ENCODE peak calls at places on chromosomes 16 and 17, in seven cellular contexts. One of them, this sample, is unnamed.

GRCh38 chr16:70688266-70688742 is 2.5 kb upstream of the MTSS2 start:
- DNase-seq in MCF 10A: peak
- DNase-seq in breast epithelium: peak
- DNase-seq in progenitor cell of endocrine pancreas: no peak
- DNase-seq in heart right ventricle: no peak
- DNase-seq in B cell: no peak
- DNase-seq in fibroblast of villous mesenchyme: peak
- DNase-seq in this sample: no peak

GRCh38 chr17:8119575-8120519 is 1.5 kb upstream of the ALOXE3 start:
- DNase-seq in MCF 10A: peak
- DNase-seq in breast epithelium: peak
- DNase-seq in progenitor cell of endocrine pancreas: peak
- DNase-seq in heart right ventricle: peak
- DNase-seq in B cell: peak
- DNase-seq in fibroblast of villous mesenchyme: peak
- DNase-seq in this sample: peak

GRCh38 chr17:19015428-19015827 is 10.9 kb upstream of the FAM83G start:
- DNase-seq in MCF 10A: no peak
- DNase-seq in breast epithelium: no peak
- DNase-seq in progenitor cell of endocrine pancreas: no peak
- DNase-seq in heart right ventricle: no peak
- DNase-seq in B cell: no peak
- DNase-seq in fibroblast of villous mesenchyme: no peak
- DNase-seq in this sample: no peak

GRCh38 chr16:87086575-87086974 is 230.6 kb downstream of the C16orf95 start:
- DNase-seq in MCF 10A: no peak
- DNase-seq in breast epithelium: no peak
- DNase-seq in progenitor cell of endocrine pancreas: no peak
- DNase-seq in heart right ventricle: no peak
- DNase-seq in B cell: no peak
- DNase-seq in fibroblast of villous mesenchyme: no peak
- DNase-seq in this sample: no peak

GRCh38 chr16:87035053-87035452 is 282.1 kb downstream of the C16orf95 start:
- DNase-seq in MCF 10A: no peak
- DNase-seq in breast epithelium: no peak
- DNase-seq in progenitor cell of endocrine pancreas: no peak
- DNase-seq in heart right ventricle: no peak
- DNase-seq in B cell: no peak
- DNase-seq in fibroblast of villous mesenchyme: no peak
- DNase-seq in this sample: no peak

GRCh38 chr17:56637254-56637653 is 43.8 kb downstream of the NOG start:
- DNase-seq in MCF 10A: no peak
- DNase-seq in breast epithelium: no peak
- DNase-seq in progenitor cell of endocrine pancreas: no peak
- DNase-seq in heart right ventricle: no peak
- DNase-seq in B cell: no peak
- DNase-seq in fibroblast of villous mesenchyme: no peak
- DNase-seq in this sample: no peak

GRCh38 chr17:73289549-73290254 is 22.1 kb downstream of the CDC42EP4 start:
- DNase-seq in MCF 10A: no peak
- DNase-seq in breast epithelium: no peak
- DNase-seq in progenitor cell of endocrine pancreas: no peak
- DNase-seq in heart right ventricle: no peak
- DNase-seq in B cell: no peak
- DNase-seq in fibroblast of villous mesenchyme: peak
- DNase-seq in this sample: no peak

GRCh38 chr17:31052187-31052889 is 42.4 kb upstream of the NF1 start:
- DNase-seq in MCF 10A: peak
- DNase-seq in breast epithelium: peak
- DNase-seq in progenitor cell of endocrine pancreas: no peak
- DNase-seq in heart right ventricle: peak
- DNase-seq in B cell: no peak
- DNase-seq in fibroblast of villous mesenchyme: peak
- DNase-seq in this sample: peak

GRCh38 chr16:81655474-81656162 is 123.5 kb upstream of the PLCG2 start:
- DNase-seq in MCF 10A: no peak
- DNase-seq in breast epithelium: no peak
- DNase-seq in progenitor cell of endocrine pancreas: no peak
- DNase-seq in heart right ventricle: no peak
- DNase-seq in B cell: no peak
- DNase-seq in fibroblast of villous mesenchyme: no peak
- DNase-seq in this sample: no peak

GRCh38 chr16:1413684-1414531 is 596 bp downstream of the UNKL start:
- DNase-seq in MCF 10A: peak
- DNase-seq in breast epithelium: no peak
- DNase-seq in progenitor cell of endocrine pancreas: peak
- DNase-seq in heart right ventricle: no peak
- DNase-seq in B cell: peak
- DNase-seq in fibroblast of villous mesenchyme: peak
- DNase-seq in this sample: peak

GRCh38 chr17:53630115-53630514 is 192.6 kb upstream of the KIF2B start:
- DNase-seq in MCF 10A: no peak
- DNase-seq in breast epithelium: no peak
- DNase-seq in progenitor cell of endocrine pancreas: no peak
- DNase-seq in heart right ventricle: no peak
- DNase-seq in B cell: no peak
- DNase-seq in fibroblast of villous mesenchyme: no peak
- DNase-seq in this sample: no peak

GRCh38 chr17:9465216-9465921 is 110.3 kb downstream of the STX8 start:
- DNase-seq in MCF 10A: peak
- DNase-seq in breast epithelium: no peak
- DNase-seq in progenitor cell of endocrine pancreas: no peak
- DNase-seq in heart right ventricle: no peak
- DNase-seq in B cell: no peak
- DNase-seq in fibroblast of villous mesenchyme: peak
- DNase-seq in this sample: no peak

GRCh38 chr16:2175454-2175853 is 19.9 kb downstream of the TRAF7 start:
- DNase-seq in MCF 10A: no peak
- DNase-seq in breast epithelium: no peak
- DNase-seq in progenitor cell of endocrine pancreas: no peak
- DNase-seq in heart right ventricle: no peak
- DNase-seq in B cell: no peak
- DNase-seq in fibroblast of villous mesenchyme: no peak
- DNase-seq in this sample: no peak

GRCh38 chr17:57421393-57421717 is 165.0 kb downstream of the MSI2 start:
- DNase-seq in MCF 10A: no peak
- DNase-seq in breast epithelium: no peak
- DNase-seq in progenitor cell of endocrine pancreas: no peak
- DNase-seq in heart right ventricle: no peak
- DNase-seq in B cell: no peak
- DNase-seq in fibroblast of villous mesenchyme: no peak
- DNase-seq in this sample: no peak

GRCh38 chr16:61812251-61812650 is 224.0 kb downstream of the CDH8 start:
- DNase-seq in MCF 10A: no peak
- DNase-seq in breast epithelium: no peak
- DNase-seq in progenitor cell of endocrine pancreas: no peak
- DNase-seq in heart right ventricle: no peak
- DNase-seq in B cell: no peak
- DNase-seq in fibroblast of villous mesenchyme: no peak
- DNase-seq in this sample: no peak

GRCh38 chr17:15039366-15039765 is 225.8 kb downstream of the PMP22 start:
- DNase-seq in MCF 10A: peak
- DNase-seq in breast epithelium: no peak
- DNase-seq in progenitor cell of endocrine pancreas: no peak
- DNase-seq in heart right ventricle: no peak
- DNase-seq in B cell: no peak
- DNase-seq in fibroblast of villous mesenchyme: no peak
- DNase-seq in this sample: no peak

GRCh38 chr16:48082516-48082915 is 73.3 kb downstream of the ABCC12 start:
- DNase-seq in MCF 10A: no peak
- DNase-seq in breast epithelium: no peak
- DNase-seq in progenitor cell of endocrine pancreas: no peak
- DNase-seq in heart right ventricle: peak
- DNase-seq in B cell: no peak
- DNase-seq in fibroblast of villous mesenchyme: no peak
- DNase-seq in this sample: no peak

GRCh38 chr16:89407282-89407924 is 83.0 kb downstream of the ANKRD11 start:
- DNase-seq in MCF 10A: no peak
- DNase-seq in breast epithelium: no peak
- DNase-seq in progenitor cell of endocrine pancreas: no peak
- DNase-seq in heart right ventricle: no peak
- DNase-seq in B cell: no peak
- DNase-seq in fibroblast of villous mesenchyme: no peak
- DNase-seq in this sample: no peak

GRCh38 chr17:52105601-52106000 is 52.9 kb downstream of the CA10 start:
- DNase-seq in MCF 10A: no peak
- DNase-seq in breast epithelium: no peak
- DNase-seq in progenitor cell of endocrine pancreas: no peak
- DNase-seq in heart right ventricle: no peak
- DNase-seq in B cell: no peak
- DNase-seq in fibroblast of villous mesenchyme: no peak
- DNase-seq in this sample: no peak

GRCh38 chr17:74851612-74852236 is 8.0 kb downstream of the GRIN2C start:
- DNase-seq in MCF 10A: no peak
- DNase-seq in breast epithelium: no peak
- DNase-seq in progenitor cell of endocrine pancreas: no peak
- DNase-seq in heart right ventricle: no peak
- DNase-seq in B cell: no peak
- DNase-seq in fibroblast of villous mesenchyme: no peak
- DNase-seq in this sample: no peak

GRCh38 chr17:50195196-50195865 is 6.1 kb downstream of the COL1A1 start:
- DNase-seq in MCF 10A: no peak
- DNase-seq in breast epithelium: no peak
- DNase-seq in progenitor cell of endocrine pancreas: no peak
- DNase-seq in heart right ventricle: no peak
- DNase-seq in B cell: no peak
- DNase-seq in fibroblast of villous mesenchyme: no peak
- DNase-seq in this sample: no peak

GRCh38 chr17:80384078-80384960 is 30.6 kb upstream of the ENDOV start:
- DNase-seq in MCF 10A: no peak
- DNase-seq in breast epithelium: no peak
- DNase-seq in progenitor cell of endocrine pancreas: no peak
- DNase-seq in heart right ventricle: no peak
- DNase-seq in B cell: no peak
- DNase-seq in fibroblast of villous mesenchyme: no peak
- DNase-seq in this sample: no peak

GRCh38 chr16:51310159-51310558 is 159.1 kb upstream of the SALL1 start:
- DNase-seq in MCF 10A: no peak
- DNase-seq in breast epithelium: no peak
- DNase-seq in progenitor cell of endocrine pancreas: no peak
- DNase-seq in heart right ventricle: no peak
- DNase-seq in B cell: no peak
- DNase-seq in fibroblast of villous mesenchyme: no peak
- DNase-seq in this sample: no peak

GRCh38 chr16:13148294-13148693 is 246.9 kb downstream of the SHISA9 start:
- DNase-seq in MCF 10A: no peak
- DNase-seq in breast epithelium: no peak
- DNase-seq in progenitor cell of endocrine pancreas: no peak
- DNase-seq in heart right ventricle: no peak
- DNase-seq in B cell: no peak
- DNase-seq in fibroblast of villous mesenchyme: no peak
- DNase-seq in this sample: no peak

GRCh38 chr16:68592466-68593337 is 52.4 kb upstream of the CDH3 start:
- DNase-seq in MCF 10A: peak
- DNase-seq in breast epithelium: no peak
- DNase-seq in progenitor cell of endocrine pancreas: no peak
- DNase-seq in heart right ventricle: no peak
- DNase-seq in B cell: peak
- DNase-seq in fibroblast of villous mesenchyme: peak
- DNase-seq in this sample: no peak

GRCh38 chr16:83205896-83206295 is 579.1 kb downstream of the CDH13 start:
- DNase-seq in MCF 10A: peak
- DNase-seq in breast epithelium: no peak
- DNase-seq in progenitor cell of endocrine pancreas: no peak
- DNase-seq in heart right ventricle: no peak
- DNase-seq in B cell: no peak
- DNase-seq in fibroblast of villous mesenchyme: no peak
- DNase-seq in this sample: no peak

GRCh38 chr16:83199012-83199411 is 572.2 kb downstream of the CDH13 start:
- DNase-seq in MCF 10A: no peak
- DNase-seq in breast epithelium: no peak
- DNase-seq in progenitor cell of endocrine pancreas: no peak
- DNase-seq in heart right ventricle: no peak
- DNase-seq in B cell: no peak
- DNase-seq in fibroblast of villous mesenchyme: no peak
- DNase-seq in this sample: no peak

DNA sequence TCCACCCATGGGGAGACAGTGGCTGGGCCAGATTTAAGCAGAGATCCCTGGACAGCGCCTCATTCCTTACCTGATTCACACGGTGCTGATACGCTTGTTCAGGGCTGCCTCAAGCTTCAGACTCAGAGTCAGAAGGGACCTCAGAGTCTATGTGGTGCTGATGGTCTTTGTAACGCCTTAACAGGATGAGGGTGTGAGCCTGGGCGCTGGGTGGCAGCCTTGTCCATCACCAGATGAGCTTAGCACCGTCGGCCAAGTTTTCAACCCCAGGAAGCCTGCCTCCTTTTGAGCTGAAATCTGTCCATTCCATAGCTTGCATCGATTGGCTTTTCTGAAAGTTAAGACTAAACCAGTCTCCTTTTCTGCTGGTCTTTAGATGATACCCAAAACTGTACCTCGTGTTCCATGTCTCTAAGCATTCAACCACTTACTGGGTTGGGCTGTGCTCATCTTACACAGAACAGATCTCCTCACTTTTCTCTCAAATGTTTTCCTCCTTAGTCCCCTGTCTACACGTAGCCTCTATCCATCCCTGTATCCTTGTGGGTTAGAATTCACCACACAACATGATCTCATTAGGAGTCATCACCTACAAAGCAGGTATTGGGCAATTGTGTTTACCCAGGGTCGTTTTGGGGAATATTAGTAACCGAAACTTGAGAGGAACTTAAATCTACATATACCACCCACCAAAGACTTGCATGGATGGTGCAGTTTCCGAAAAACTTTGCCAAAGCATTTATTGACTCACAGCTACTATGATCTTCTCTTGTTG is 573.4 kb downstream of the CDH13 start:
- DNase-seq in MCF 10A: peak
- DNase-seq in breast epithelium: no peak
- DNase-seq in progenitor cell of endocrine pancreas: no peak
- DNase-seq in heart right ventricle: peak
- DNase-seq in B cell: no peak
- DNase-seq in fibroblast of villous mesenchyme: no peak
- DNase-seq in this sample: no peak
- TF ChIP-seq CTCF in MCF 10A: no peak
- TF ChIP-seq CTCF in breast epithelium: no peak
- TF ChIP-seq CTCF in progenitor cell of endocrine pancreas: peak
- TF ChIP-seq CTCF in heart right ventricle: peak
- TF ChIP-seq CTCF in B cell: no peak
- TF ChIP-seq CTCF in fibroblast of villous mesenchyme: no peak
- TF ChIP-seq CTCF in this sample: no peak

GRCh38 chr17:75927286-75927922 is 13.4 kb downstream of the FBF1 start:
- DNase-seq in MCF 10A: peak
- DNase-seq in breast epithelium: peak
- DNase-seq in progenitor cell of endocrine pancreas: no peak
- DNase-seq in heart right ventricle: no peak
- DNase-seq in B cell: no peak
- DNase-seq in fibroblast of villous mesenchyme: peak
- DNase-seq in this sample: no peak
- TF ChIP-seq CTCF in MCF 10A: peak
- TF ChIP-seq CTCF in breast epithelium: no peak
- TF ChIP-seq CTCF in progenitor cell of endocrine pancreas: peak
- TF ChIP-seq CTCF in heart right ventricle: peak
- TF ChIP-seq CTCF in B cell: peak
- TF ChIP-seq CTCF in fibroblast of villous mesenchyme: peak
- TF ChIP-seq CTCF in this sample: no peak

GRCh38 chr17:29253037-29253436 is 6.4 kb downstream of the CRYBA1 start:
- DNase-seq in MCF 10A: no peak
- DNase-seq in breast epithelium: no peak
- DNase-seq in progenitor cell of endocrine pancreas: no peak
- DNase-seq in heart right ventricle: no peak
- DNase-seq in B cell: no peak
- DNase-seq in fibroblast of villous mesenchyme: no peak
- DNase-seq in this sample: no peak
- TF ChIP-seq CTCF in MCF 10A: no peak
- TF ChIP-seq CTCF in breast epithelium: no peak
- TF ChIP-seq CTCF in progenitor cell of endocrine pancreas: no peak
- TF ChIP-seq CTCF in heart right ventricle: no peak
- TF ChIP-seq CTCF in B cell: no peak
- TF ChIP-seq CTCF in fibroblast of villous mesenchyme: no peak
- TF ChIP-seq CTCF in this sample: no peak

GRCh38 chr16:85564277-85565051 is 48.7 kb upstream of the GSE1 start:
- DNase-seq in MCF 10A: peak
- DNase-seq in breast epithelium: peak
- DNase-seq in progenitor cell of endocrine pancreas: no peak
- DNase-seq in heart right ventricle: no peak
- DNase-seq in B cell: peak
- DNase-seq in fibroblast of villous mesenchyme: no peak
- DNase-seq in this sample: no peak
- TF ChIP-seq CTCF in MCF 10A: peak
- TF ChIP-seq CTCF in breast epithelium: no peak
- TF ChIP-seq CTCF in progenitor cell of endocrine pancreas: peak
- TF ChIP-seq CTCF in heart right ventricle: peak
- TF ChIP-seq CTCF in B cell: peak
- TF ChIP-seq CTCF in fibroblast of villous mesenchyme: peak
- TF ChIP-seq CTCF in this sample: peak